ENCODE peak calls at places on chromosomes 7 and 10, in nine cellular contexts. J is CD4-positive, CD25-positive, alpha-beta regulatory T cell; F is activated effector memory CD4-positive, alpha-beta T cell treated with Interleukin-2 at 50 U/mL for 16 hours; G is PC-9; H is MV-4-11; A is HuH-7.5; R is NCI-H1092 treated with DMSO at 0.1 percent for 48 hours; D is mesenteric fat pad; S is naive thymus-derived CD8-positive, alpha-beta T cell. N is an unnamed sample.

GRCh38 chr10:4144802-4145201 is 359.8 kb upstream of the KLF6 start:
- DNase-seq in J (no peak), F (no peak), G (no peak), H (no peak), A (no peak), R (no peak), D (no peak), S (no peak), N (no peak)

GRCh38 chr10:31886885-31887284 is 41.7 kb downstream of the ARHGAP12 start:
- DNase-seq in J (no peak), F (no peak), G (no peak), H (no peak), A (no peak), R (no peak), D (no peak), S (no peak), N (no peak)

GRCh38 chr10:79223346-79224048 is 123.8 kb upstream of the PPIF start:
- DNase-seq in J (no peak), F (no peak), G (no peak), H (no peak), A (no peak), R (no peak), D (no peak), S (no peak), N (no peak)

GRCh38 chr10:80322158-80322557 is 32.7 kb upstream of the MAT1A start:
- DNase-seq in J (no peak), F (no peak), G (peak), H (no peak), A (no peak), R (no peak), D (no peak), S (no peak), N (no peak)

GRCh38 chr7:155167706-155168365 is 97.7 kb downstream of the HTR5A start:
- DNase-seq in J (no peak), F (no peak), G (no peak), H (no peak), A (no peak), R (no peak), D (peak), S (no peak), N (no peak)

GRCh38 chr7:25014735-25015134 is 34.8 kb upstream of the OSBPL3 start:
- DNase-seq in J (no peak), F (no peak), G (no peak), H (no peak), A (no peak), R (no peak), D (no peak), S (no peak), N (no peak)

GRCh38 chr10:11515596-11516418 is 95.6 kb downstream of the USP6NL start:
- DNase-seq in J (peak), F (no peak), G (no peak), H (peak), A (peak), R (peak), D (no peak), S (peak), N (peak)

GRCh38 chr10:119715628-119716505 is 10.0 kb upstream of the INPP5F start:
- DNase-seq in J (no peak), F (no peak), G (no peak), H (peak), A (no peak), R (no peak), D (no peak), S (no peak), N (no peak)

GRCh38 chr7:108408294-108409004 is 47.8 kb downstream of the NRCAM start:
- DNase-seq in J (no peak), F (no peak), G (no peak), H (no peak), A (no peak), R (peak), D (no peak), S (no peak), N (no peak)

GRCh38 chr10:129652521-129653201 is 185.6 kb downstream of the MGMT start:
- DNase-seq in J (no peak), F (no peak), G (no peak), H (no peak), A (no peak), R (no peak), D (no peak), S (no peak), N (no peak)

GRCh38 chr7:121449304-121449703 is 53.2 kb upstream of the FAM3C start:
- DNase-seq in J (no peak), F (no peak), G (peak), H (no peak), A (no peak), R (no peak), D (no peak), S (no peak), N (no peak)

GRCh38 chr10:70308121-70309060 is 24.6 kb upstream of the NPFFR1 start:
- DNase-seq in J (no peak), F (no peak), G (no peak), H (peak), A (no peak), R (no peak), D (no peak), S (no peak), N (no peak)

GRCh38 chr7:116610210-116610609 is 61.8 kb upstream of the MET start:
- DNase-seq in J (no peak), F (no peak), G (peak), H (peak), A (no peak), R (no peak), D (no peak), S (no peak), N (no peak)

GRCh38 chr10:6567203-6567703 is 12.8 kb downstream of the PRKCQ start:
- DNase-seq in J (no peak), F (no peak), G (no peak), H (no peak), A (no peak), R (no peak), D (no peak), S (no peak), N (no peak)

GRCh38 chr10:127715782-127716378 is 21.1 kb upstream of the FOXI2 start:
- DNase-seq in J (no peak), F (no peak), G (peak), H (peak), A (no peak), R (peak), D (no peak), S (no peak), N (peak)

GRCh38 chr10:80497187-80498038 is 40.3 kb upstream of the SH2D4B start:
- DNase-seq in J (no peak), F (no peak), G (no peak), H (no peak), A (no peak), R (no peak), D (peak), S (no peak), N (no peak)

GRCh38 chr10:51733061-51733460 is 33.7 kb upstream of the CSTF2T start:
- DNase-seq in J (no peak), F (no peak), G (no peak), H (no peak), A (no peak), R (no peak), D (no peak), S (no peak), N (no peak)

GRCh38 chr7:36984051-36984492 is 259.8 kb upstream of the AOAH start:
- DNase-seq in J (no peak), F (no peak), G (no peak), H (peak), A (no peak), R (no peak), D (no peak), S (no peak), N (peak)

GRCh38 chr10:130804281-130804680 is 507.2 kb downstream of the TCERG1L start:
- DNase-seq in J (no peak), F (no peak), G (no peak), H (no peak), A (no peak), R (no peak), D (peak), S (no peak), N (no peak)

GRCh38 chr7:77931841-77932240 is 133.3 kb downstream of the PHTF2 start:
- DNase-seq in J (no peak), F (no peak), G (no peak), H (no peak), A (no peak), R (no peak), D (no peak), S (no peak), N (no peak)

GRCh38 chr10:106836923-106837322 is 327.6 kb downstream of the SORCS1 start:
- DNase-seq in J (no peak), F (no peak), G (no peak), H (peak), A (no peak), R (no peak), D (no peak), S (no peak), N (no peak)

GRCh38 chr10:99449023-99449422 is 18.6 kb upstream of the GOT1 start:
- DNase-seq in J (no peak), F (no peak), G (no peak), H (no peak), A (no peak), R (no peak), D (no peak), S (no peak), N (no peak)

GRCh38 chr10:1048349-1048731 is 579 bp downstream of the IDI1 start:
- DNase-seq in J (peak), F (no peak), G (no peak), H (no peak), A (no peak), R (no peak), D (no peak), S (peak), N (no peak)

GRCh38 chr10:5416981-5417380 is 4.6 kb downstream of the NET1 start:
- DNase-seq in J (no peak), F (no peak), G (no peak), H (no peak), A (no peak), R (no peak), D (no peak), S (no peak), N (no peak)

GRCh38 chr7:156639426-156640256 is 933 bp upstream of the RNF32 start:
- DNase-seq in J (no peak), F (no peak), G (no peak), H (peak), A (no peak), R (no peak), D (no peak), S (no peak), N (peak)

GRCh38 chr7:47954231-47954911 is 6.1 kb upstream of the PKD1L1 start:
- DNase-seq in J (no peak), F (no peak), G (no peak), H (peak), A (no peak), R (no peak), D (no peak), S (no peak), N (no peak)

GRCh38 chr10:123375738-123376137 is 221.5 kb downstream of the BUB3 start:
- DNase-seq in J (no peak), F (no peak), G (no peak), H (no peak), A (no peak), R (no peak), D (no peak), S (no peak), N (no peak)

GRCh38 chr7:27098493-27099223 is 2.9 kb upstream of the HOXA1 start:
- DNase-seq in J (no peak), F (no peak), G (no peak), H (no peak), A (no peak), R (no peak), D (no peak), S (no peak), N (peak)

GRCh38 chr10:71302874-71303568 is 16.0 kb upstream of the SLC29A3 start:
- DNase-seq in J (no peak), F (no peak), G (peak), H (peak), A (peak), R (peak), D (no peak), S (no peak), N (peak)

GRCh38 chr10:99654390-99654789 is 4.9 kb upstream of the ENTPD7 start:
- DNase-seq in J (no peak), F (no peak), G (no peak), H (no peak), A (no peak), R (no peak), D (no peak), S (no peak), N (no peak)

GRCh38 chr10:65570143-65571010 is 1355.5 kb upstream of the LRRTM3 start:
- DNase-seq in J (no peak), F (no peak), G (peak), H (peak), A (peak), R (peak), D (no peak), S (no peak), N (no peak)